ENCODE peak calls at places on chromosomes 16 and 17, in five cellular contexts. One of them, this sample, is unnamed.

GRCh38 chr16:86572616-86573015 is 5.7 kb upstream of the FOXL1 start:
- DNase-seq in endodermal cell: no peak
- DNase-seq in AG09309: no peak
- DNase-seq in right cardiac atrium: no peak
- DNase-seq in gastrocnemius medialis: no peak
- DNase-seq in this sample: no peak

GRCh38 chr17:21539146-21539545 is 153.2 kb upstream of the KCNJ18 start:
- DNase-seq in gastrocnemius medialis: no peak
- DNase-seq in endodermal cell: no peak
- DNase-seq in right cardiac atrium: no peak
- DNase-seq in AG09309: no peak
- DNase-seq in this sample: no peak

GRCh38 chr16:72858611-72859493 is 189.1 kb downstream of the ZFHX3 start:
- DNase-seq in AG09309: no peak
- DNase-seq in endodermal cell: no peak
- DNase-seq in right cardiac atrium: peak
- DNase-seq in gastrocnemius medialis: no peak
- DNase-seq in this sample: no peak

GRCh38 chr17:76504117-76504516 is 2.9 kb upstream of the RHBDF2 start:
- DNase-seq in endodermal cell: no peak
- DNase-seq in right cardiac atrium: no peak
- DNase-seq in AG09309: no peak
- DNase-seq in gastrocnemius medialis: no peak
- DNase-seq in this sample: no peak

GRCh38 chr17:31541559-31541958 is 150.1 kb downstream of the RAB11FIP4 start:
- DNase-seq in right cardiac atrium: no peak
- DNase-seq in endodermal cell: peak
- DNase-seq in AG09309: no peak
- DNase-seq in gastrocnemius medialis: no peak
- DNase-seq in this sample: no peak

GRCh38 chr16:15856901-15857778 is at the start of gene MYH11:
- DNase-seq in gastrocnemius medialis: no peak
- DNase-seq in endodermal cell: peak
- DNase-seq in AG09309: no peak
- DNase-seq in right cardiac atrium: peak
- DNase-seq in this sample: no peak

GRCh38 chr17:67566656-67567055 is 151.1 kb upstream of the NOL11 start:
- DNase-seq in gastrocnemius medialis: no peak
- DNase-seq in endodermal cell: peak
- DNase-seq in right cardiac atrium: no peak
- DNase-seq in AG09309: no peak
- DNase-seq in this sample: no peak

GRCh38 chr16:72332926-72333325 is 161.0 kb upstream of the PMFBP1 start:
- DNase-seq in right cardiac atrium: no peak
- DNase-seq in AG09309: no peak
- DNase-seq in endodermal cell: no peak
- DNase-seq in gastrocnemius medialis: no peak
- DNase-seq in this sample: no peak

GRCh38 chr17:33140413-33141099 is 148.9 kb downstream of the SPACA3 start:
- DNase-seq in AG09309: no peak
- DNase-seq in gastrocnemius medialis: no peak
- DNase-seq in endodermal cell: no peak
- DNase-seq in right cardiac atrium: no peak
- DNase-seq in this sample: no peak

GRCh38 chr16:74785031-74785430 is 10.4 kb upstream of the FA2H start:
- DNase-seq in AG09309: no peak
- DNase-seq in endodermal cell: no peak
- DNase-seq in gastrocnemius medialis: no peak
- DNase-seq in right cardiac atrium: no peak
- DNase-seq in this sample: no peak

GRCh38 chr17:80345321-80345720 is 69.6 kb upstream of the ENDOV start:
- DNase-seq in AG09309: no peak
- DNase-seq in endodermal cell: no peak
- DNase-seq in gastrocnemius medialis: no peak
- DNase-seq in right cardiac atrium: no peak
- DNase-seq in this sample: no peak

GRCh38 chr16:67936124-67936875 is at the start of gene PSMB10:
- DNase-seq in AG09309: peak
- DNase-seq in endodermal cell: peak
- DNase-seq in right cardiac atrium: peak
- DNase-seq in gastrocnemius medialis: no peak
- DNase-seq in this sample: no peak

GRCh38 chr17:2442166-2442565 is 41.3 kb upstream of the MNT start:
- DNase-seq in AG09309: no peak
- DNase-seq in gastrocnemius medialis: no peak
- DNase-seq in endodermal cell: no peak
- DNase-seq in right cardiac atrium: no peak
- DNase-seq in this sample: no peak

GRCh38 chr17:2444382-2444781 is 43.5 kb upstream of the MNT start:
- DNase-seq in right cardiac atrium: no peak
- DNase-seq in endodermal cell: no peak
- DNase-seq in gastrocnemius medialis: no peak
- DNase-seq in AG09309: no peak
- DNase-seq in this sample: no peak

GRCh38 chr17:2449486-2449885 is 48.6 kb upstream of the MNT start:
- DNase-seq in AG09309: peak
- DNase-seq in right cardiac atrium: no peak
- DNase-seq in endodermal cell: no peak
- DNase-seq in gastrocnemius medialis: no peak
- DNase-seq in this sample: no peak

GRCh38 chr17:2450016-2450650 is 49.3 kb upstream of the MNT start:
- DNase-seq in AG09309: no peak
- DNase-seq in right cardiac atrium: no peak
- DNase-seq in gastrocnemius medialis: no peak
- DNase-seq in endodermal cell: no peak
- DNase-seq in this sample: no peak

GRCh38 chr17:2445638-2446037 is 44.8 kb upstream of the MNT start:
- DNase-seq in AG09309: no peak
- DNase-seq in right cardiac atrium: no peak
- DNase-seq in endodermal cell: no peak
- DNase-seq in gastrocnemius medialis: no peak
- DNase-seq in this sample: no peak
- H3K4me3 ChIP-seq in AG09309: no peak
- H3K4me3 ChIP-seq in right cardiac atrium: no peak
- H3K4me3 ChIP-seq in endodermal cell: no peak
- H3K4me3 ChIP-seq in gastrocnemius medialis: no peak
- H3K4me3 ChIP-seq in this sample: no peak

GRCh38 chr16:726438-727290 is at the start of the genes CCDC78 and HAGHL:
- DNase-seq in right cardiac atrium: peak
- DNase-seq in AG09309: no peak
- DNase-seq in endodermal cell: peak
- DNase-seq in gastrocnemius medialis: no peak
- DNase-seq in this sample: no peak

GRCh38 chr16:725041-725376 is 1.2 kb downstream of the CCDC78 start:
- DNase-seq in AG09309: no peak
- DNase-seq in right cardiac atrium: no peak
- DNase-seq in gastrocnemius medialis: no peak
- DNase-seq in endodermal cell: no peak
- DNase-seq in this sample: no peak

GRCh38 chr16:727291-727977 is 528 bp downstream of the HAGHL start:
- DNase-seq in gastrocnemius medialis: no peak
- DNase-seq in endodermal cell: no peak
- DNase-seq in right cardiac atrium: no peak
- DNase-seq in AG09309: no peak
- DNase-seq in this sample: no peak

GRCh38 chr16:725463-726187 is 618 bp downstream of the CCDC78 start:
- DNase-seq in AG09309: no peak
- DNase-seq in endodermal cell: no peak
- DNase-seq in right cardiac atrium: no peak
- DNase-seq in gastrocnemius medialis: no peak
- DNase-seq in this sample: no peak

DNA sequence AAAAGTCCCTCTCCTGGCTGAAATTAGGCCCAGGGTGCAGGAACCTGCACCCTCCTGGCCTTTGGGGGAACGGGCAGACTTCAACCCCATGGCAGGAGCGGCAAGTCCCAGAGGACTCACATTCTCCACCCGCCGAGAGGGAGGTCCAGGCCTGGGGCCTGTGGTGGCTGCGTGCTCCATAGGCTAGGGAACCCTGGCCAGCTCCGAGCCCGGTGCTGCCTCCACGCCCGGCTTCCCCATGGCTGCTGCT is 130 bp downstream of the CCDC78 start:
- DNase-seq in endodermal cell: no peak
- DNase-seq in right cardiac atrium: no peak
- DNase-seq in AG09309: no peak
- DNase-seq in gastrocnemius medialis: no peak
- DNase-seq in this sample: no peak
- H3K4me3 ChIP-seq in endodermal cell: no peak
- H3K4me3 ChIP-seq in right cardiac atrium: no peak
- H3K4me3 ChIP-seq in AG09309: no peak
- H3K4me3 ChIP-seq in gastrocnemius medialis: no peak
- H3K4me3 ChIP-seq in this sample: no peak

GRCh38 chr16:12802661-12803060 is 1.0 kb downstream of the CPPED1 start:
- DNase-seq in AG09309: no peak
- DNase-seq in right cardiac atrium: no peak
- DNase-seq in endodermal cell: no peak
- DNase-seq in gastrocnemius medialis: no peak
- DNase-seq in this sample: no peak
- H3K4me3 ChIP-seq in AG09309: peak
- H3K4me3 ChIP-seq in right cardiac atrium: peak
- H3K4me3 ChIP-seq in endodermal cell: peak
- H3K4me3 ChIP-seq in gastrocnemius medialis: peak
- H3K4me3 ChIP-seq in this sample: peak

GRCh38 chr17:78608122-78608803 is 31.1 kb upstream of the DNAH17 start:
- DNase-seq in endodermal cell: no peak
- DNase-seq in right cardiac atrium: no peak
- DNase-seq in gastrocnemius medialis: no peak
- DNase-seq in AG09309: no peak
- DNase-seq in this sample: no peak

GRCh38 chr17:78608804-78609186 is 31.6 kb upstream of the DNAH17 start:
- DNase-seq in gastrocnemius medialis: no peak
- DNase-seq in endodermal cell: no peak
- DNase-seq in right cardiac atrium: no peak
- DNase-seq in AG09309: no peak
- DNase-seq in this sample: no peak

GRCh38 chr17:78610951-78611511 is 33.8 kb upstream of the DNAH17 start:
- DNase-seq in right cardiac atrium: no peak
- DNase-seq in gastrocnemius medialis: no peak
- DNase-seq in endodermal cell: peak
- DNase-seq in AG09309: no peak
- DNase-seq in this sample: no peak

GRCh38 chr17:78607061-78607460 is 29.9 kb upstream of the DNAH17 start:
- DNase-seq in gastrocnemius medialis: no peak
- DNase-seq in AG09309: no peak
- DNase-seq in endodermal cell: peak
- DNase-seq in right cardiac atrium: no peak
- DNase-seq in this sample: no peak

GRCh38 chr17:78609198-78609597 is 32.0 kb upstream of the DNAH17 start:
- DNase-seq in AG09309: no peak
- DNase-seq in gastrocnemius medialis: no peak
- DNase-seq in endodermal cell: no peak
- DNase-seq in right cardiac atrium: no peak
- DNase-seq in this sample: no peak
- H3K4me3 ChIP-seq in AG09309: no peak
- H3K4me3 ChIP-seq in gastrocnemius medialis: no peak
- H3K4me3 ChIP-seq in endodermal cell: no peak
- H3K4me3 ChIP-seq in right cardiac atrium: no peak
- H3K4me3 ChIP-seq in this sample: no peak

GRCh38 chr17:13024526-13025263 is 6.9 kb upstream of the ELAC2 start:
- DNase-seq in AG09309: no peak
- DNase-seq in gastrocnemius medialis: no peak
- DNase-seq in right cardiac atrium: peak
- DNase-seq in endodermal cell: peak
- DNase-seq in this sample: no peak
- H3K4me3 ChIP-seq in AG09309: no peak
- H3K4me3 ChIP-seq in gastrocnemius medialis: peak
- H3K4me3 ChIP-seq in right cardiac atrium: no peak
- H3K4me3 ChIP-seq in endodermal cell: no peak
- H3K4me3 ChIP-seq in this sample: no peak

GRCh38 chr16:87808108-87808507 is 42.3 kb upstream of the KLHDC4 start:
- DNase-seq in gastrocnemius medialis: no peak
- DNase-seq in endodermal cell: no peak
- DNase-seq in AG09309: no peak
- DNase-seq in right cardiac atrium: no peak
- DNase-seq in this sample: no peak

GRCh38 chr16:87806246-87806607 is 40.4 kb upstream of the KLHDC4 start:
- DNase-seq in right cardiac atrium: no peak
- DNase-seq in endodermal cell: no peak
- DNase-seq in gastrocnemius medialis: no peak
- DNase-seq in AG09309: no peak
- DNase-seq in this sample: no peak

GRCh38 chr16:87806608-87807546 is 41.1 kb upstream of the KLHDC4 start:
- DNase-seq in endodermal cell: peak
- DNase-seq in gastrocnemius medialis: no peak
- DNase-seq in AG09309: peak
- DNase-seq in right cardiac atrium: peak
- DNase-seq in this sample: peak

GRCh38 chr16:87812200-87812656 is 46.4 kb upstream of the KLHDC4 start:
- DNase-seq in right cardiac atrium: no peak
- DNase-seq in gastrocnemius medialis: no peak
- DNase-seq in endodermal cell: no peak
- DNase-seq in AG09309: no peak
- DNase-seq in this sample: no peak

DNA sequence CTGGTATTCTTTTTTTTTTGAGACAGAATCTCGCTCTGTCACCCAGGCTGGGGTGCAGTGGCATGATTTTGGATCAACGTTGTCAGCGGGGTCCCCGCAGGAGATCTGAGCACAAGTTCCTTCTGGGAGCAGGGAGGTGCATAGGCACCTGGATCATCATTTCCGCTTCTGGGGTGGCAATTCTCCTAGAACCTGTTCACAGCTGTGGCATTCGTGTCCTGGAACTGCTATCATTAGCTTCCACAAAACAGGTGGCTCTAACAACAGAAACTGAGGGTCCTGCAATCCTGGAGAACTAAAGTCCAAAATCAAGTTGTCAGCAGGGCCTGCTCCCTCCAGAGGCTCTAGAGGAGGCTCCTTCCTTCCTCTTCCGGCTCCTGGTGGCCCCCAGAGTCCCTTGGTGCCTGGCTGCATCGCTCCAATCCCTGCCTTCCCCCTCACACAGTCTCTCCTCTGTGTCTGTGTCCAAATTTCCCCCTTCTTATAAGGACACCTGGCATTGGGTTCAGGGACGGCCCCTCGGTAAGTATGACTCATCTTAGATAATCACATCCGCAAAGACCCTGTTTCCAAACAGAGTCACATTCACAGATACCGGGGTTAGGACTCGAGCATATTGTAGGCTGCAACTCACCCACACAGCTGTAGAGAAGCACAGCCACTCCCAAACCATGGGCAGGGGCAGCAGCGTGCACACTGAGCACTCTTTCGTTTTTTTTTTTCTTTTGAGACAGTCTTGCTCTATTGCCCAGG is 43.5 kb upstream of the KLHDC4 start:
- DNase-seq in gastrocnemius medialis: no peak
- DNase-seq in AG09309: no peak
- DNase-seq in right cardiac atrium: no peak
- DNase-seq in endodermal cell: no peak
- DNase-seq in this sample: no peak
- H3K4me3 ChIP-seq in gastrocnemius medialis: no peak
- H3K4me3 ChIP-seq in AG09309: no peak
- H3K4me3 ChIP-seq in right cardiac atrium: no peak
- H3K4me3 ChIP-seq in endodermal cell: no peak
- H3K4me3 ChIP-seq in this sample: no peak